ENCODE peak calls at places on chromosomes 16 and 17, in eight cellular contexts. K, R, Q, W, X, D, E and L are unnamed samples.

GRCh38 chr17:40378966-40379365 is 14.4 kb upstream of the GJD3 start:
- DNase-seq in Q (no peak), W (no peak), R (peak), X (no peak), E (no peak), D (no peak), K (no peak), L (no peak)

GRCh38 chr17:8861482-8862181 is 5.8 kb downstream of the PIK3R6 start:
- DNase-seq in E (no peak), K (no peak), W (no peak), Q (peak), X (no peak), D (no peak), R (peak), L (no peak)

GRCh38 chr16:5502467-5502869 is 404.9 kb upstream of the EEF2KMT start:
- DNase-seq in D (no peak), X (no peak), Q (no peak), E (no peak), K (no peak), R (peak), W (peak), L (no peak)

GRCh38 chr17:39547713-39548478 is 59.8 kb downstream of the NEUROD2 start:
- DNase-seq in W (peak), X (peak), E (no peak), D (peak), Q (peak), R (peak), K (peak), L (peak)

GRCh38 chr16:15523092-15523541 is 88.7 kb downstream of the BMERB1 start:
- DNase-seq in R (no peak), E (no peak), D (peak), W (no peak), K (peak), Q (peak), X (no peak), L (no peak)

GRCh38 chr16:87271256-87271655 is 45.9 kb downstream of the C16orf95 start:
- DNase-seq in W (no peak), E (no peak), D (no peak), X (no peak), R (no peak), Q (no peak), K (no peak), L (no peak)

GRCh38 chr16:55091871-55092230 is 161.2 kb downstream of the IRX5 start:
- DNase-seq in K (no peak), W (no peak), E (no peak), D (no peak), R (no peak), X (no peak), Q (no peak), L (no peak)

GRCh38 chr16:10107081-10107480 is 75.1 kb downstream of the GRIN2A start:
- DNase-seq in D (no peak), E (no peak), Q (no peak), K (no peak), X (no peak), R (no peak), W (no peak), L (no peak)

GRCh38 chr17:42139093-42139492 is 15.7 kb downstream of the RAB5C start:
- DNase-seq in D (no peak), R (no peak), E (no peak), K (no peak), Q (no peak), X (no peak), W (no peak), L (no peak)

GRCh38 chr17:28078443-28079229 is 36.2 kb downstream of the NLK start:
- DNase-seq in X (no peak), K (no peak), Q (no peak), R (no peak), W (no peak), D (no peak), E (no peak), L (no peak)

GRCh38 chr17:60959011-60959410 is 281.4 kb downstream of the BCAS3 start:
- DNase-seq in E (no peak), Q (no peak), K (no peak), R (no peak), W (no peak), D (no peak), X (no peak), L (no peak)

DNA sequence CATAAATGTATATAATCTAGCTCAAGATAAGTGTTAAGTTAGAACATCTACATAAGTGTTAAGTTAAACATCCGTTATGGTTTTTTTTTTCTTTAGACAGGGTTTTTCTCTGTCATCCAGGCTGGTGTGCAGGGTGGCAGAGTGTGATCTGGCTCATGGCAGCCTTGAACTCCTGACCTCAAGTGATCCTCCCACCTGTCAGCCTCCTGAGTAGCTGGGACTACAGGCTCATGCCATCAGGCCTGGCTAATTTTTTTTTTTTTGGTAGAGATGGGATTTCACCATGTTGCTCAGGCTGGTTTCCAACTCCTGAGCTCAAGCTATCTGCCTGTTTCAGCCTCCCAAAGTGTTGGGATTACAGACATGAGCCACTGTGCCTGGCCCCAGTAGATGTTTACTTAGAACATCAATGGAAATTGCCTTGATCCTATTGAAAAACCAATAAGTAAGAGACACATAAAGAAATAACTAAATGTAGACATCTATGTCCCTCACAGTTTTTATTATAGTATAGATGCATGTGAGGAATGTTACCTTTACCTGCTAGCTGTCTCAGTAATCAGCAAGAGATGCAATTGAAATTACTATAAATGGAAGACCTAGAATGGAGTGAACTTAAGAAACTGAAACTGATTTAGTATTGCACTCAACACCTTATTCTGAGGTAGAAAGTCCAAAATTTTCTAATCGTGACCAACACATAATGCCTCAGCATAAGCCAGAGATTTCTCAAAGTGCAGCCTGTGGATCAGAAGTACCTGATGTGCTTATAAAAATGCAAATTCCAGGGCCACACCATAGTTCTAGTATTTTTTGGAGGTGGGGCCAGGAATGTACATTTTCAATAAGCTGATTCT is 5.5 kb upstream of the FAM20A start:
- DNase-seq in R (no peak), X (no peak), Q (no peak), D (no peak), K (no peak), E (no peak), W (no peak), L (no peak)
- H3K27ac ChIP-seq in R (no peak), X (no peak), Q (no peak), D (peak), K (no peak), E (no peak), W (no peak), L (no peak)

DNA sequence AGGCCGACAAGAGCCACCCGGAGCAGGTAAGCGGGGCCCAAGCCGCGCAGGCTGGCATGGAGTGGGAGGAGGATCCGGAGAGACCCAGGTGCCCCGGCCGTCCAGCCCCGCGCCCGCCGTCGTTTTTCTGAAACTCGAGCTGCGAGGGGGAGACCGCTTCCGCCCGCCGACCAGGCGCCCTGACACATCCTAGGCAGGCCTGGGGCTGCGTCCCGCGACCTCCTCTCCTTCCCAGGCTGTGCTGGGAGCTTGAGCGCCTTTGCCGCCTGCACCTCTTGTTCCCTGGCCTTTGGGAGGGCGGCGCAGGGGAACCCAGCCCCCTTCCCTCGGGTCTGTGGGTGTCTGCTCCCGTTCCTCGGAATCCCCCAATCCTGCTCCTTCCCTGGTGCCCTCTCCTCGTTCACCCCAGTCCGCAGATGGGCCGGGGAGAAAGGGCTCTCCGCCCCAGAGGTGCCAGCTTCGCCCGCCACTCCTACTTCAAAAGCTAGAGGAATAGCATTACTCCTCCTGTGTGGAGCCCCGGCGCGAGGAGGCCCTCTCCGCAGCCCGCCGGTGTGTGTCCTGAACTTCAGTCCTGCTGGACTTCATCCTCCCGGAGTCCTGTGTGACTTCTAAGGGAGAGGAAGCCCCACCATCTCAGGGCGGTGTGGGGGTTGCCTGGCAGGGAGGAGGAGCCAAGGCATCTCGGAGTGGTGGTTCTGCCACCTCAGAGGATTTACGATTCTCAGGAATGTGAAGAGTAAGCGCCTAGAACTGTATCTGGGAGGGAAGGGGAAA is 1.0 kb downstream of the NHERF1 start:
- DNase-seq in K (no peak), D (no peak), R (peak), X (peak), E (no peak), Q (peak), W (peak), L (no peak)
- TF ChIP-seq CTCF in K (no peak), D (no peak), R (no peak), X (no peak), E (no peak), Q (no peak), W (no peak), L (no peak)

DNA sequence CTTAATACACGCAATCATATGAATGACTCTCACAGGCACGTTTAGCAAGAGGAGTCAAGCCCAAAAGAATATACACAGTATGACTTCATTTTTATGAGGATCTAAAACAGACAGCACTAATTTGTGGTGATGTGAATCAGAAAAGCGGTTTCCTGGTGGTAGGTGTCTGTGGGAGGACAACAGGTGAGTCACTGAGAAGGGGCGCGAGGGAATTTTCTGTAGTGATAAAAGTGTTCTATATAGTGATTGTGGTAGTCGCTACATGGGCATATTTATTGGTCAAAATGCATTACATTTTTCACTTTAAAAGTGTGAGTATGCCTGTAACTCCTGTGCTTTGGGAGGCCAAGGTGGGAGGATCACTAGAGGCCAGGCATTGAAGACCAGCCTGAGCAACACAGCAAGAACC is 7.6 kb upstream of the TNRC6A start:
- DNase-seq in X (peak), E (no peak), R (no peak), W (no peak), Q (no peak), K (no peak), D (no peak), L (peak)
- H3K27ac ChIP-seq in X (no peak), E (no peak), R (no peak), W (no peak), Q (no peak), K (no peak), D (no peak), L (no peak)

GRCh38 chr16:27499659-27500055 is 50.1 kb downstream of the GTF3C1 start:
- DNase-seq in K (peak), W (no peak), Q (no peak), X (no peak), D (no peak), E (no peak), R (no peak), L (no peak)
- TF ChIP-seq CTCF in K (no peak), W (no peak), Q (no peak), X (no peak), D (no peak), E (no peak), R (no peak), L (no peak)

GRCh38 chr17:66444001-66444400 is 141.6 kb downstream of the PRKCA start:
- DNase-seq in R (no peak), W (no peak), E (no peak), D (no peak), X (no peak), Q (no peak), K (no peak), L (no peak)

GRCh38 chr17:66446419-66446818 is 144.0 kb downstream of the PRKCA start:
- DNase-seq in W (no peak), Q (peak), D (no peak), X (no peak), R (no peak), K (no peak), E (no peak), L (no peak)

GRCh38 chr17:66441012-66441703 is 138.7 kb downstream of the PRKCA start:
- DNase-seq in D (no peak), E (no peak), K (no peak), R (no peak), Q (no peak), W (no peak), X (no peak), L (no peak)

GRCh38 chr17:66445229-66445628 is 142.8 kb downstream of the PRKCA start:
- DNase-seq in X (no peak), R (no peak), K (no peak), W (peak), Q (no peak), E (no peak), D (no peak), L (no peak)

DNA sequence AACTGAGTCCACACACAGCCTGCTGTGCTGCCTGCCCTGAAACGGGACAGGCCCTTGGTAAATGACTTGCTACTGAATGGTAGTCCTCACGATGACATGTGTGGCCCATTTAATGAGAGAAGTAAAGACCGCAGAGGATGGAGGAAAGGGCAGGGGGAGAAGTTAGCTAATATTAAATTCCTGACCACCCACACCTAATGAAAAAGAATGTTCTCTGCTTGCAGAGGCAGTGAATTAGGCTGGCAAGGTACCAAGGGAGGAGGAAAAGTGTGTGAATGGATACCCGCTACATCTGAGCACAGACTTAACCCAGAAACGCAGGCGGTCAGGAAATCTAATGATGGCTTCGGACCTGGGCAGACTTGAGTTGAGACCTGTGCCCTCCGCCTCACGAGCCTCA is 141.2 kb downstream of the PRKCA start:
- DNase-seq in W (no peak), X (no peak), D (no peak), Q (no peak), E (no peak), K (no peak), R (no peak), L (no peak)
- H3K27ac ChIP-seq in W (no peak), X (no peak), D (no peak), Q (no peak), E (no peak), K (no peak), R (no peak), L (no peak)

GRCh38 chr17:71232801-71233559 is 887.8 kb upstream of the SOX9 start:
- DNase-seq in X (no peak), D (peak), W (no peak), Q (no peak), R (no peak), E (no peak), K (no peak), L (no peak)

GRCh38 chr17:71234349-71234748 is 886.5 kb upstream of the SOX9 start:
- DNase-seq in X (no peak), Q (no peak), R (no peak), E (no peak), D (no peak), W (no peak), K (no peak), L (no peak)

DNA sequence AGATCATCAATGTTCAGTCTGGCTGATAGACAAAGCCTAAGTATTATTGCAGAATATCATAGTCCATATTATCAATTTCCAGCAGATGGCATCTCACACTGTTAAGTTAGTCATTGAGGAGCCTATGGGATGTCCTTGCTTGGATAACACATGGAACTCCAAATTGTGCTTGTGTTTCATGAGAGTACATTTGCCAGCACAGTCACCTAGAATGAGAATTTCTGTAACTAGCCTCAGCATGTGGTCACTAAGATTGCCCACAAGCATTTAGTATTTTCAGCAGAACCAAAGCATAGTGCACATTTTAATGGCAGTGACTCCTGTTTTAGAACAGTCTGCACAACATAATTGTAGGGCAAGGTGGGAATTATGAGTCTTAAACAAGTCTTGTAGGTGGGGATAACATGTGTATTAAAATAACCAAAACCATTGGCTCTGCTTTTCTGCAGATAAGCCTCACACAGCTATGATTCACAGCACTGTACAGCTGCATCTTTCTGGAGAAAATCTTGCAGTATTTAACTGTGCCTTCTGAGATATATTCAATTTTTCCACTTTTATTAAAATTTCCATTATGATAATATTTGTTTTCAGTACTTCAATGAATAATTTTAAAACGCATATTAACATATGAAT is 882.8 kb upstream of the SOX9 start:
- DNase-seq in K (no peak), Q (no peak), D (no peak), E (no peak), X (peak), R (no peak), W (no peak), L (peak)
- TF ChIP-seq CTCF in K (no peak), Q (no peak), D (no peak), E (no peak), X (peak), R (no peak), W (peak), L (peak)

DNA sequence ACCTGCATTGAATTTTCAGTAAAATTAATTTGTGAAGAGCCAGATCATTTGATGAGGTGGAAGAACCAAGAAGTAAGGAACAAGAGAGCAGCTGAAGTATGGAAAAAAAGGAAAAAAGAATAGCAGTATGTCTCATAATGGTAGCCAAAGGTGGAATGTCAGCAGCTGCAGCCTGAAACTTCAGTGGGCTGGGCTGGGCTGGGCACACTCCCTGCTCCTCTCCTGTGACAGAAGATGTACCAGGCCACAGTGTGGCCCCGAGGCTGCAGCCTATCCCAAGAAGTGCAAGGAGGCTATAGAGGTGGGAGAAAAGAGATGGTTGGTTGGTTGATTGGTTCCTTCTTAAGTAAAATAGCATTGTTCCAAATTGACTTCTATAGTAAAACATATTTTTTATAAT is 84.5 kb downstream of the TNRC6C start:
- DNase-seq in E (no peak), D (no peak), Q (no peak), K (peak), W (no peak), R (no peak), X (no peak), L (no peak)
- H3K27ac ChIP-seq in E (no peak), D (no peak), Q (no peak), K (peak), W (no peak), R (no peak), X (no peak), L (no peak)

GRCh38 chr17:53006006-53006405 is 816.7 kb upstream of the KIF2B start:
- DNase-seq in X (no peak), D (no peak), R (no peak), E (no peak), K (no peak), W (no peak), Q (no peak), L (no peak)

DNA sequence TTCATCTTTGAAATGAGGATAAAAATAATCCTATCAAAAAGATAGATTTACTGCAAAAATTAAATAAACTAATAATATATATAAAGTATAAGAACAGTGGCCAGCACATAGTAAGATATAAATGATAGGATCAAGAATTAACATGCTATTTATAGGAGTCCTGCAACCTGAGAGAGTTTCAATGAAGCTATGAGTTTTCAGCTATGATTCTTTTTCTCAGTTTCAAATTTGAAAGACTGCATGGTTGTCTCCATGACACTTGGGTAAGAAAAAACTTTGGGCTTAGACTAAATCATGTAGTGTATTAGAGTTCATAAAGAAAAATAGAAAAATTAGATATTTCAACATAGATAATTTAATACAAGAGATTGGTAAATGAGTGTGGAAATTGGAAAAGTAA is 817.8 kb upstream of the KIF2B start:
- DNase-seq in D (no peak), K (no peak), X (no peak), W (no peak), Q (no peak), R (no peak), E (no peak), L (no peak)
- TF ChIP-seq CTCF in D (no peak), K (no peak), X (no peak), W (no peak), Q (no peak), R (no peak), E (no peak), L (no peak)